ENCODE peak calls at places on chromosomes 11 and 22, in six cellular contexts. N is HCT116; K is cardiac muscle cell; X is CD8-positive, alpha-beta memory T cell; J is breast epithelium; H is ovary. Y is an unnamed sample.

GRCh38 chr11:65433657-65434056 is 11.1 kb downstream of the NEAT1 start:
- DNase-seq in N (no peak), K (no peak), J (no peak), X (no peak), H (peak; percentile 12), Y (no peak)

GRCh38 chr22:28373841-28374240 is 305.8 kb downstream of the TTC28 start:
- DNase-seq in H (no peak), J (no peak), N (no peak), K (no peak), X (no peak), Y (no peak)

GRCh38 chr11:57515332-57516060 is at the start of gene SLC43A1:
- DNase-seq in H (peak; percentile 69), X (no peak), N (no peak), J (no peak), K (peak; percentile 74), Y (no peak)

GRCh38 chr11:66126808-66127555 is 56.9 kb downstream of the PACS1 start:
- DNase-seq in N (no peak), K (peak; percentile 54), X (peak; percentile 71), H (peak; percentile 34), J (no peak), Y (peak; percentile 50)

GRCh38 chr11:20259506-20259905 is 99.2 kb upstream of the DBX1 start:
- DNase-seq in N (no peak), X (no peak), H (no peak), J (no peak), K (no peak), Y (no peak)

GRCh38 chr11:65894034-65894591 is 3.6 kb downstream of the CCDC85B start:
- DNase-seq in X (no peak), H (no peak), K (no peak), N (no peak), J (no peak), Y (no peak)

GRCh38 chr11:82906236-82906635 is 4.7 kb downstream of the DDIAS start:
- DNase-seq in J (no peak), K (peak; percentile 59), X (no peak), N (peak; percentile 15), H (no peak), Y (no peak)

GRCh38 chr11:45211732-45212131 is 65.3 kb downstream of the PRDM11 start:
- DNase-seq in N (no peak), J (no peak), X (no peak), K (no peak), H (no peak), Y (no peak)

GRCh38 chr11:64796757-64797541 is 6.1 kb downstream of the MAP4K2 start:
- DNase-seq in J (peak; percentile 41), H (no peak), X (no peak), K (no peak), N (no peak), Y (no peak)

GRCh38 chr11:29135504-29135903 is 881.3 kb downstream of the KCNA4 start:
- DNase-seq in K (no peak), J (no peak), N (no peak), X (no peak), H (no peak), Y (peak; percentile 19)

GRCh38 chr22:46068176-46068907 is 82.0 kb upstream of the PPARA start:
- DNase-seq in X (no peak), N (no peak), J (no peak), K (no peak), H (no peak), Y (no peak)

GRCh38 chr22:42915980-42916765 is 59.1 kb upstream of the ARFGAP3 start:
- DNase-seq in K (peak; percentile 44), X (no peak), H (no peak), N (no peak), J (no peak), Y (no peak)

GRCh38 chr11:69416746-69417145 is 64.7 kb upstream of the LINC01488 start:
- DNase-seq in X (no peak), J (no peak), H (no peak), N (no peak), K (no peak), Y (no peak)

GRCh38 chr11:19025799-19026406 is 34.6 kb downstream of the MRGPRX2 start:
- DNase-seq in J (no peak), X (no peak), K (peak; percentile 77), H (no peak), N (no peak), Y (no peak)

GRCh38 chr11:5922749-5923426 is 19.2 kb upstream of the OR56A3 start:
- DNase-seq in K (no peak), H (no peak), X (no peak), N (peak; percentile 2), J (no peak), Y (peak; percentile 14)

GRCh38 chr11:109994896-109995295 is 98.3 kb upstream of the ZC3H12C start:
- DNase-seq in K (no peak), J (no peak), X (no peak), N (no peak), H (no peak), Y (no peak)

GRCh38 chr11:30412509-30412908 is 89.6 kb downstream of the ARL14EP start:
- DNase-seq in H (no peak), J (no peak), K (no peak), N (no peak), X (no peak), Y (no peak)

GRCh38 chr11:30411383-30411782 is 88.5 kb downstream of the ARL14EP start:
- DNase-seq in K (no peak), H (no peak), N (no peak), X (no peak), J (no peak), Y (no peak)

DNA sequence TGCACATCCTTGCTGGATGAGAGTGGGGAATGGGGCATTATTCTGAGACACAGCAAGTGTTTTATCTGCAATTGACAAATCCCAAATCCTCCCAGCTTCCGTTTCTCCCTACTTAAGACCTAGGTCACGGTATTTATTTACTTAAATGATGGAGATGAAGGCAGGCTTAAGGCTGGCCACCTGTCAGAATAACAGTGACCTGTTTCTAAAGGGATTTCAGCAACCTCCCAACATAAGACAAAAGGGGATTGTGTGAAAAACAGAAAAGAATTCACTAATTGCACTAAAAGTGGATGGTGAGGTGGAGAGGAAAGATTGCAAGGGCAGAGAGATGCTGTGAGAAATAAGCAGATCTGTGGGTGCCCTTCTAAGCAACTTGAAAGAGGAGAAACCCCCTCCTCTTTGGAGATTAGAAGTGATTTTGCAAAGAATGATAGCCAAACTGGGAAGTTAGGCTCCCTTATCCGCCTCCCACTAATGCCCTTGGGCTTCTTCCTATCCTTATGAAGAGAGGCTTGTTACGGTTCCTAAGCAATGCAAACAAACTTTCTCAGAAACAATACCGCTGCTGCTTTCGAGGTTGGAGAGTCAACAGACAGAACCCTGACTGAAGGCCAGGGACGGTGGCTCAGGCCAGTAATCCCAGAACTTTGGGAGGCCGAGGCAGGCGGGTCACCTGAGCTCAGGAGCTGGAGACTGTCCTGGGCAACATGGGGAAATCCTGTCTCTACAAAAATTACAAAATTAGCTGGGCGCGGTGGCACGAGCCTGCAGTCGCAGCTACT is 84.3 kb downstream of the ARL14EP start:
- DNase-seq in X (no peak), N (no peak), H (no peak), K (no peak), J (no peak), Y (no peak)
- H3K27me3 ChIP-seq in X (no peaks in the 10 kb centered on the region), N (peaks cover 55% of the 10 kb centered on the region), H (no peaks in the 10 kb centered on the region), K (no peaks in the 10 kb centered on the region), J (no peaks in the 10 kb centered on the region), Y (no peaks in the 10 kb centered on the region)

GRCh38 chr22:23214398-23214797 is 34.1 kb downstream of the BCR start:
- DNase-seq in N (no peak), J (no peak), K (no peak), X (no peak), H (no peak), Y (no peak)

GRCh38 chr22:23213581-23214341 is 33.5 kb downstream of the BCR start:
- DNase-seq in X (no peak), H (no peak), K (no peak), J (no peak), N (no peak), Y (no peak)

GRCh38 chr22:23216331-23217170 is 36.2 kb downstream of the BCR start:
- DNase-seq in K (no peak), X (peak; percentile 58), J (no peak), H (peak; percentile 7), N (no peak), Y (no peak)

GRCh38 chr22:23217171-23218052 is 37.1 kb downstream of the BCR start:
- DNase-seq in K (no peak), N (no peak), H (peak; percentile 37), X (no peak), J (no peak), Y (no peak)

GRCh38 chr22:23215294-23216204 is 35.2 kb downstream of the BCR start:
- DNase-seq in J (no peak), H (no peak), N (no peak), X (no peak), K (no peak), Y (no peak)
- H3K4me3 ChIP-seq in J (no peak overlapping the region), H (no peak overlapping the region), N (no peak overlapping the region), X (no peak overlapping the region), K (no peak overlapping the region), Y (no peak overlapping the region)

GRCh38 chr11:125329786-125330185 is 165.2 kb downstream of the PKNOX2 start:
- DNase-seq in H (no peak), J (no peak), K (no peak), X (no peak), N (no peak), Y (no peak)

GRCh38 chr11:125328181-125328580 is 163.6 kb downstream of the PKNOX2 start:
- DNase-seq in K (no peak), X (no peak), J (no peak), N (no peak), H (no peak), Y (no peak)

GRCh38 chr11:125330462-125331325 is 165.4 kb downstream of the FEZ1 start:
- DNase-seq in H (no peak), N (no peak), J (no peak), K (no peak), X (no peak), Y (no peak)

GRCh38 chr11:125326126-125326525 is 161.6 kb downstream of the PKNOX2 start:
- DNase-seq in K (no peak), H (no peak), N (no peak), J (no peak), X (no peak), Y (no peak)

DNA sequence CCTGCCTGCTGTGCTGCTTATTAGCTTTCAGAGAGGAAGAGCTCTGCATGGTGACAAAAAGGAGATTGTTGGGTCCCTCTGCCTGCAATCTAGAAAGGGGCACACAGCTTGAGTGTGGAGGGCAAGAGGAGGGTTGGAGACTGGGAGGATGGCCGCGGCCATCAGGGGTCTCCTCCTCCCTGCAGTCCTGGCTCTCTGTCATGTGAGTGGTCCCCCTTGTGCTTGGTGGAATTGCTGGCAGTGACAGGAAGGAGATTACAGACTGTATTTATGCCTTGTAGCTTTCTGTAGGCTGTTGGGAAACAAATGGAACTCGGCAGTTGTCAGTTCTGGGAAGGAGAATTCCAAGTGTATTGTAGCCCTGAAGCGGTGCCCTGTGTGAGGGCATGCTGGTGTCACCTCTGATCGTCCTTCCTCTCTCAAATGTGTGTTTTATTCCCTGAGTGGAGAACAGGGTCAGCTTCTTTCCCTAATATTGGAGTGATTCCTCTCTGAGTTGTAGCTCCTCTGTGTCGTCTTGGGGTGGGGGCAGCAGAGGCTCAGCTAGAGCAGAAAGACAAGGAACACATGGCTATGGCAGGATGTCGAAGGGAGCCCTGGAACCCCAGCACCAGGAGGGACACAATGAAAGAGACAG is 163.1 kb downstream of the PKNOX2 start:
- DNase-seq in X (no peak), K (no peak), J (no peak), H (no peak), N (no peak), Y (no peak)
- H3K27me3 ChIP-seq in X (no peaks in the 10 kb centered on the region), K (no peaks in the 10 kb centered on the region), J (peaks cover 2% of the 10 kb centered on the region), H (no peaks in the 10 kb centered on the region), N (peaks cover 41% of the 10 kb centered on the region), Y (peaks cover 2% of the 10 kb centered on the region)

DNA sequence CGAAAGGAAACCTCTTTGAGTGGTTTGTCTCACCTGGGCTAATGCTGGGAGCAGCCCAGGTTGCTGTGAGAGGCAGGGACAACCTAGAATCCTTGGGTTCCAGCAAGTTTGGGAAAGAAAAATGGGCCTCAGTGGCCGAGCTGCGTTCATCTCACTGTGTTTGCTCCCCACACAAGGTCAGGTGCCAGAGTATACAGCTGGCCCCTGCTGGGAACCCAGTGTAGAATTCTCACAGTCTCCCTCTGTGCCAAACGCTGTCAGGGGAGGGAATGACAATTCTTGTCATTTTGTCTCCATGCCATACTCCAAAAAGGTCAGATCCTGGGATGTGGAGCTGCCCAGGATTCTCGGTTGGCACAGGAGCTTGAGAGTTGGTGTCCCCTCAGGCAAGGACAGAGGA is 4.3 kb downstream of the DGKZ start:
- DNase-seq in X (no peak), J (no peak), K (no peak), H (no peak), N (no peak), Y (no peak)
- H3K4me3 ChIP-seq in X (peak overlapping the region; percentile 66), J (peak overlapping the region; percentile 63), K (no peak overlapping the region), H (no peak overlapping the region), N (no peak overlapping the region), Y (no peak overlapping the region)